ENCODE peak calls at places on chromosomes 7 and 10, in nine cellular contexts. One of them, this sample, is unnamed.

GRCh38 chr7:69757990-69758430 is 159.7 kb downstream of the AUTS2 start:
- DNase-seq in spleen: no peak
- DNase-seq in CD8-positive, alpha-beta T cell: no peak
- DNase-seq in cardiac muscle cell: no peak
- DNase-seq in Caco-2: no peak
- DNase-seq in cardiac fibroblast: peak; percentile 32
- DNase-seq in A549: no peak
- DNase-seq in right atrium auricular region: no peak
- DNase-seq in tibial artery: no peak
- DNase-seq in this sample: no peak

GRCh38 chr7:22348379-22348778 is 8.6 kb downstream of the RAPGEF5 start:
- DNase-seq in spleen: no peak
- DNase-seq in CD8-positive, alpha-beta T cell: no peak
- DNase-seq in cardiac muscle cell: no peak
- DNase-seq in Caco-2: no peak
- DNase-seq in cardiac fibroblast: no peak
- DNase-seq in A549: no peak
- DNase-seq in right atrium auricular region: no peak
- DNase-seq in tibial artery: no peak
- DNase-seq in this sample: no peak

GRCh38 chr7:18177815-18178660 is 150.4 kb upstream of the PRPS1L1 start:
- DNase-seq in spleen: peak; percentile 83
- DNase-seq in CD8-positive, alpha-beta T cell: no peak
- DNase-seq in cardiac muscle cell: no peak
- DNase-seq in Caco-2: peak; percentile 22
- DNase-seq in cardiac fibroblast: peak; percentile 55
- DNase-seq in A549: peak; percentile 68
- DNase-seq in right atrium auricular region: no peak
- DNase-seq in tibial artery: no peak
- DNase-seq in this sample: peak; percentile 39

GRCh38 chr10:117444497-117445040 is 69.3 kb upstream of the PDZD8 start:
- DNase-seq in spleen: peak; percentile 11
- DNase-seq in CD8-positive, alpha-beta T cell: no peak
- DNase-seq in cardiac muscle cell: no peak
- DNase-seq in Caco-2: no peak
- DNase-seq in cardiac fibroblast: no peak
- DNase-seq in A549: no peak
- DNase-seq in right atrium auricular region: no peak
- DNase-seq in tibial artery: no peak
- DNase-seq in this sample: no peak

GRCh38 chr10:4127518-4128315 is 342.7 kb upstream of the KLF6 start:
- DNase-seq in spleen: no peak
- DNase-seq in CD8-positive, alpha-beta T cell: no peak
- DNase-seq in cardiac muscle cell: no peak
- DNase-seq in Caco-2: no peak
- DNase-seq in cardiac fibroblast: no peak
- DNase-seq in A549: no peak
- DNase-seq in right atrium auricular region: no peak
- DNase-seq in tibial artery: no peak
- DNase-seq in this sample: peak; percentile 47

GRCh38 chr10:116973946-116974345 is 31.0 kb downstream of the SHTN1 start:
- DNase-seq in spleen: no peak
- DNase-seq in CD8-positive, alpha-beta T cell: no peak
- DNase-seq in cardiac muscle cell: no peak
- DNase-seq in Caco-2: no peak
- DNase-seq in cardiac fibroblast: no peak
- DNase-seq in A549: no peak
- DNase-seq in right atrium auricular region: no peak
- DNase-seq in tibial artery: no peak
- DNase-seq in this sample: no peak

GRCh38 chr10:132186488-132187413 is at the start of gene DPYSL4:
- DNase-seq in spleen: no peak
- DNase-seq in CD8-positive, alpha-beta T cell: no peak
- DNase-seq in cardiac muscle cell: peak; percentile 44
- DNase-seq in Caco-2: no peak
- DNase-seq in cardiac fibroblast: peak; percentile 16
- DNase-seq in A549: no peak
- DNase-seq in right atrium auricular region: no peak
- DNase-seq in tibial artery: no peak
- DNase-seq in this sample: no peak

GRCh38 chr10:110107887-110108286 is 99.5 kb upstream of the MXI1 start:
- DNase-seq in spleen: no peak
- DNase-seq in CD8-positive, alpha-beta T cell: no peak
- DNase-seq in cardiac muscle cell: no peak
- DNase-seq in Caco-2: no peak
- DNase-seq in cardiac fibroblast: no peak
- DNase-seq in A549: no peak
- DNase-seq in right atrium auricular region: no peak
- DNase-seq in tibial artery: no peak
- DNase-seq in this sample: no peak

GRCh38 chr7:24740821-24741220 is 16.4 kb downstream of the GSDME start:
- DNase-seq in spleen: no peak
- DNase-seq in CD8-positive, alpha-beta T cell: no peak
- DNase-seq in cardiac muscle cell: no peak
- DNase-seq in Caco-2: no peak
- DNase-seq in cardiac fibroblast: no peak
- DNase-seq in A549: no peak
- DNase-seq in right atrium auricular region: peak; percentile 47
- DNase-seq in tibial artery: no peak
- DNase-seq in this sample: no peak

GRCh38 chr7:24743471-24743870 is 13.8 kb downstream of the GSDME start:
- DNase-seq in spleen: no peak
- DNase-seq in CD8-positive, alpha-beta T cell: no peak
- DNase-seq in cardiac muscle cell: no peak
- DNase-seq in Caco-2: no peak
- DNase-seq in cardiac fibroblast: no peak
- DNase-seq in A549: no peak
- DNase-seq in right atrium auricular region: no peak
- DNase-seq in tibial artery: no peak
- DNase-seq in this sample: no peak

GRCh38 chr7:24742764-24743163 is 14.5 kb downstream of the GSDME start:
- DNase-seq in spleen: no peak
- DNase-seq in CD8-positive, alpha-beta T cell: no peak
- DNase-seq in cardiac muscle cell: no peak
- DNase-seq in Caco-2: no peak
- DNase-seq in cardiac fibroblast: no peak
- DNase-seq in A549: no peak
- DNase-seq in right atrium auricular region: no peak
- DNase-seq in tibial artery: no peak
- DNase-seq in this sample: no peak

GRCh38 chr7:24739306-24739705 is 18.0 kb downstream of the GSDME start:
- DNase-seq in spleen: no peak
- DNase-seq in CD8-positive, alpha-beta T cell: no peak
- DNase-seq in cardiac muscle cell: no peak
- DNase-seq in Caco-2: no peak
- DNase-seq in cardiac fibroblast: no peak
- DNase-seq in A549: no peak
- DNase-seq in right atrium auricular region: no peak
- DNase-seq in tibial artery: no peak
- DNase-seq in this sample: no peak

DNA sequence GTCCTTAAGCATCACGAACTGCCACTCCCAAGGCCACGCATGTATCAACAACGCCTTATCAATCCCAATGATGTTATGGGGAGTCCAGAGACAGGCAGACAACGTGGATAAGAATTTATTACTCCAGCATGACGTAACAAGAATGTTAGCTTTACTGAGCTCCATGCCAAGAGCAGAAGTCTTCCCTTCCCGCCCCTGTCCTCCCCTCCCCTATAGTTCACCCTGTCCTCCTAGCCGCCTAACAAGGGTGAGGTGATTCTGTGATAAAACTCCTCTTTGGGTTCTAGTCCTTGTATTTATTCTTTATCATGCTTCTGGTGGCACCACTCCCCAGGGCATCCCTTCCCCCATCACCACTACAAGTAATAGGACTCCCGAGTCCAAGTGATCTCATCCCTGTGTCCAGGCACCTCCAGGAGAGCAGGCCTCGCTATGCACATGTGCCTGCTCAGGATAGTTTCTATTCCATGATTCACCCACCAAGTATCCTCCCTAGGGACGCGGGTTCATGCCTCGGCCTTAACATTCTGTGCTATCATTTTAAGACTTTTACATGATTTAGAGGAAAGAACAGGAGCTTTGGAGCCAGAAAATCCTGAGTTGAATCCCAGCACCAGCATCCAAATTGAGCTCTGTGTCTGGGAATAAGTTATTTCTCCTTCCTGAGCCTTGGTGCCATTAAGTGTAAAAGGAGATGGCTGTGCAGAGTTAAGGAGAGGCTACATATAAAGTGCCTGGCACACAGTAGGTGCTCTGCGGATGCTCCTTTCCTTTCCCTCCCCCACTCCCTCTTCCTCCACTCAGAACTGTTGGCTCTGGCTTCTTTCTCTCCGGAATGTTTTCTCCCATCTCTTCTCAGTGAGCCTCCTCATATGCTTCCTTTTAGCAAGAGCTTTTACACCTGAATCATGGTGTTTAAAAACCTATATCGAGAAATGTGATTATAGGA is 15.3 kb downstream of the GSDME start:
- DNase-seq in spleen: no peak
- DNase-seq in CD8-positive, alpha-beta T cell: no peak
- DNase-seq in cardiac muscle cell: no peak
- DNase-seq in Caco-2: peak; percentile 74
- DNase-seq in cardiac fibroblast: peak; percentile 81
- DNase-seq in A549: peak; percentile 95
- DNase-seq in right atrium auricular region: peak; percentile 48
- DNase-seq in tibial artery: peak; percentile 64
- DNase-seq in this sample: no peak
- H3K4me3 ChIP-seq in spleen: no peak overlapping the region
- H3K4me3 ChIP-seq in CD8-positive, alpha-beta T cell: no peak overlapping the region
- H3K4me3 ChIP-seq in cardiac muscle cell: no peak overlapping the region
- H3K4me3 ChIP-seq in Caco-2: no peak overlapping the region
- H3K4me3 ChIP-seq in cardiac fibroblast: no peak overlapping the region
- H3K4me3 ChIP-seq in A549: no peak overlapping the region
- H3K4me3 ChIP-seq in right atrium auricular region: no peak overlapping the region
- H3K4me3 ChIP-seq in tibial artery: no peak overlapping the region
- H3K4me3 ChIP-seq in this sample: no peak overlapping the region

GRCh38 chr7:78492146-78492545 is 693.6 kb downstream of the PHTF2 start:
- DNase-seq in spleen: no peak
- DNase-seq in CD8-positive, alpha-beta T cell: no peak
- DNase-seq in cardiac muscle cell: no peak
- DNase-seq in Caco-2: no peak
- DNase-seq in cardiac fibroblast: no peak
- DNase-seq in A549: no peak
- DNase-seq in right atrium auricular region: no peak
- DNase-seq in tibial artery: no peak
- DNase-seq in this sample: no peak

GRCh38 chr7:78489423-78489822 is 690.9 kb downstream of the PHTF2 start:
- DNase-seq in spleen: no peak
- DNase-seq in CD8-positive, alpha-beta T cell: no peak
- DNase-seq in cardiac muscle cell: no peak
- DNase-seq in Caco-2: no peak
- DNase-seq in cardiac fibroblast: no peak
- DNase-seq in A549: no peak
- DNase-seq in right atrium auricular region: no peak
- DNase-seq in tibial artery: no peak
- DNase-seq in this sample: no peak

GRCh38 chr7:78490526-78490925 is 692.0 kb downstream of the PHTF2 start:
- DNase-seq in spleen: no peak
- DNase-seq in CD8-positive, alpha-beta T cell: no peak
- DNase-seq in cardiac muscle cell: no peak
- DNase-seq in Caco-2: no peak
- DNase-seq in cardiac fibroblast: no peak
- DNase-seq in A549: no peak
- DNase-seq in right atrium auricular region: no peak
- DNase-seq in tibial artery: no peak
- DNase-seq in this sample: no peak

GRCh38 chr7:78487464-78487863 is 688.9 kb downstream of the PHTF2 start:
- DNase-seq in spleen: no peak
- DNase-seq in CD8-positive, alpha-beta T cell: no peak
- DNase-seq in cardiac muscle cell: no peak
- DNase-seq in Caco-2: peak; percentile 9
- DNase-seq in cardiac fibroblast: no peak
- DNase-seq in A549: no peak
- DNase-seq in right atrium auricular region: no peak
- DNase-seq in tibial artery: no peak
- DNase-seq in this sample: no peak

DNA sequence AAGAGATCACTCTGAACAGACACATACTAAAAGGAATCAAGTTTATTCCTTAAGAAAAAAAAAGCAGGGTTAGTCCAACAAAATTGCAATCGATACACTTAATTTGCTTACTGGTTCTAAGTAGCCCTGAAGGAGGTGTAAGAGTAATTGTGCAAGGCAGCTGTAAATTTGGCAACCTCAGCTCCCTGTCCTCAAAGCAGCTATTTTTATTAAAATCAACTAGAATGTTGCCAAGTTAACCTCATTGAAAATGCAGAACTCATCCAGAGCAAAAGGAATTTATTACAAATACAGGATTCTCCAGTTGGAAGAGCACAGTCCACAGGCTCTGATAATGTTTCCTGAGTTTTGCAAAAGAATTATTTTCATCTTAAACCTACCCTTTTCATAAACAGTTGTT is 691.3 kb downstream of the PHTF2 start:
- DNase-seq in spleen: no peak
- DNase-seq in CD8-positive, alpha-beta T cell: no peak
- DNase-seq in cardiac muscle cell: no peak
- DNase-seq in Caco-2: no peak
- DNase-seq in cardiac fibroblast: peak; percentile 3
- DNase-seq in A549: no peak
- DNase-seq in right atrium auricular region: no peak
- DNase-seq in tibial artery: no peak
- DNase-seq in this sample: no peak
- H3K4me3 ChIP-seq in spleen: no peak overlapping the region
- H3K4me3 ChIP-seq in CD8-positive, alpha-beta T cell: no peak overlapping the region
- H3K4me3 ChIP-seq in cardiac muscle cell: no peak overlapping the region
- H3K4me3 ChIP-seq in Caco-2: no peak overlapping the region
- H3K4me3 ChIP-seq in cardiac fibroblast: no peak overlapping the region
- H3K4me3 ChIP-seq in A549: no peak overlapping the region
- H3K4me3 ChIP-seq in right atrium auricular region: no peak overlapping the region
- H3K4me3 ChIP-seq in tibial artery: peak overlapping the region; percentile 39
- H3K4me3 ChIP-seq in this sample: no peak overlapping the region

DNA sequence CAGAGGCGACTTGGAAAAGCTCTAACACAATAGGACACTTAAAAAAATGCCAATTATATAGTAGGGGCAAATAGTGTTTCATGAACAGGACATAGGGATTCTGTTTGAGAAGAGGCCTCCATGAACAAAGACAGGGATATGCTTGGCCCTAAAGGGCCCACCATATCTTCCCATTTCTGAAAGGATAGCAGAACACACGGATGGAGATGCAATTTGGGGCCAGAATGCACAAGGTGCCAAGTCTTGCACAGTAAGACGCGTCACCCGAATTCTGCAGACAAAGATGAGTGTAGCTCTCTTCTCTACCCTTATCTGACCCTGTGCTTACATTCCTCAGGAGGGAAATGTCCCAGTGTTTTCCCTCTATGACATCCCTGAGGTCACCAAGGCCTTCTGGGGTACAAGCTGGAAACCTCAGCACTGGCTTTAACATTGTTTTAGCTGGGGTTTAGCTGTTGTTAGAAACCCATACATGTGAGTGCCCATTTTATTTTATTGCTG is 12.8 kb downstream of the PRKCQ start:
- DNase-seq in spleen: no peak
- DNase-seq in CD8-positive, alpha-beta T cell: no peak
- DNase-seq in cardiac muscle cell: no peak
- DNase-seq in Caco-2: no peak
- DNase-seq in cardiac fibroblast: no peak
- DNase-seq in A549: no peak
- DNase-seq in right atrium auricular region: no peak
- DNase-seq in tibial artery: no peak
- DNase-seq in this sample: no peak
- H3K4me3 ChIP-seq in spleen: no peak overlapping the region
- H3K4me3 ChIP-seq in CD8-positive, alpha-beta T cell: no peak overlapping the region
- H3K4me3 ChIP-seq in cardiac muscle cell: no peak overlapping the region
- H3K4me3 ChIP-seq in Caco-2: no peak overlapping the region
- H3K4me3 ChIP-seq in cardiac fibroblast: no peak overlapping the region
- H3K4me3 ChIP-seq in A549: no peak overlapping the region
- H3K4me3 ChIP-seq in right atrium auricular region: no peak overlapping the region
- H3K4me3 ChIP-seq in tibial artery: no peak overlapping the region
- H3K4me3 ChIP-seq in this sample: no peak overlapping the region

DNA sequence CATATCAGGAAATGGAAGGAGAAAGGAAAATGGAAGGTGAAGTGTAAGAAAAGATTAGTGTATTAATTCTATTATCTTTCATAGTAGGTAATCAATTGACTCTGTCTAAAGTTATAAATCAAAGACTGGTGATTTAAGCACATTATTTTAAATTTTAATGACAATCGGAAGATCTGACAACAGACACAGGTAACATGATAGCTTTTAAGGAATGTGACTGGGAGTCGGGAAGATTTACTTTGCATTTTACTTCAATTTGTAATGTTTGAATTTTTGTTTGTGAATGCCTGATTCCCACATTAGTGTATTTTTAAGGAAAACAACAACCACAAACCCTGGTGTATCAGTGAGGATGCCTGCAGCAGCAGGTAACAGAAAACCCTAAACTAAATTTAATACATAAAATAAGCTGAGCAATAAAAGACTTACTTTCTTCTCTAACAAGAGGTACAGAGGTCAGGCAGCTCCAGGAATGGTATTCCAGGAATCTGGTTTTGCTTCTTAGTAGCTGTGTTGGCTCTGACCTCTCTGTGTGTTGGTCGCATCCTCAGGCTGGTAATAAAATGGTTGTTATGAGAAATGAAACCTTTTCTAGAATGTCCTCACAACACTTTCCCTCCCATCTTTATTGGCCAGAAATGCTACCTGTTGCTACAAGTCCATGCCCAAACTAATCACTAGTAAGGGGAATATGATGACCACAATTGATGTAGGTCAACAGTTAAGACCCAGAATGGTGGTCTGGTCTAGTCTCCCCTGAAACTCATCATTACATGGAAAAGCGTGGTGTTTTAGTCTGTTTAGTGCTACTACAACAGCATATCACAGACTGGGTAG is 12.2 kb downstream of the DNAJB9 start:
- DNase-seq in spleen: no peak
- DNase-seq in CD8-positive, alpha-beta T cell: no peak
- DNase-seq in cardiac muscle cell: peak; percentile 54
- DNase-seq in Caco-2: peak; percentile 82
- DNase-seq in cardiac fibroblast: peak; percentile 47
- DNase-seq in A549: no peak
- DNase-seq in right atrium auricular region: no peak
- DNase-seq in tibial artery: no peak
- DNase-seq in this sample: no peak
- H3K4me3 ChIP-seq in spleen: no peak overlapping the region
- H3K4me3 ChIP-seq in CD8-positive, alpha-beta T cell: no peak overlapping the region
- H3K4me3 ChIP-seq in cardiac muscle cell: no peak overlapping the region
- H3K4me3 ChIP-seq in Caco-2: no peak overlapping the region
- H3K4me3 ChIP-seq in cardiac fibroblast: no peak overlapping the region
- H3K4me3 ChIP-seq in A549: no peak overlapping the region
- H3K4me3 ChIP-seq in right atrium auricular region: no peak overlapping the region
- H3K4me3 ChIP-seq in tibial artery: no peak overlapping the region
- H3K4me3 ChIP-seq in this sample: no peak overlapping the region

This sample was measured in lung.